ENCODE peak calls at places on chromosomes 4 and X, in eight cellular contexts. One of them, this sample, is unnamed.

GRCh38 chr4:109185548-109185947 is 116.9 kb downstream of the COL25A1 start:
- DNase-seq in RWPE2: no peak
- DNase-seq in A549: no peak
- DNase-seq in OCI-LY7: no peak
- DNase-seq in uterus: no peak
- DNase-seq in fibroblast of lung: no peak
- DNase-seq in aorta: no peak
- DNase-seq in GM23248: no peak
- DNase-seq in this sample: no peak

GRCh38 chr4:66489370-66489769 is 819.1 kb upstream of the EPHA5 start:
- DNase-seq in RWPE2: no peak
- DNase-seq in A549: no peak
- DNase-seq in OCI-LY7: no peak
- DNase-seq in uterus: no peak
- DNase-seq in fibroblast of lung: no peak
- DNase-seq in aorta: no peak
- DNase-seq in GM23248: no peak
- DNase-seq in this sample: no peak

GRCh38 chr4:186307497-186307896 is 41.5 kb downstream of the F11 start:
- DNase-seq in RWPE2: no peak
- DNase-seq in A549: no peak
- DNase-seq in OCI-LY7: no peak
- DNase-seq in uterus: no peak
- DNase-seq in fibroblast of lung: peak
- DNase-seq in aorta: no peak
- DNase-seq in GM23248: no peak
- DNase-seq in this sample: no peak

GRCh38 chrX:34901761-34902160 is 40.8 kb upstream of the FAM47B start:
- DNase-seq in RWPE2: no peak
- DNase-seq in A549: no peak
- DNase-seq in OCI-LY7: no peak
- DNase-seq in uterus: no peak
- DNase-seq in fibroblast of lung: no peak
- DNase-seq in aorta: no peak
- DNase-seq in GM23248: peak
- DNase-seq in this sample: no peak

GRCh38 chr4:38860788-38861424 is 4.3 kb upstream of the TLR6 start:
- DNase-seq in RWPE2: no peak
- DNase-seq in A549: peak
- DNase-seq in OCI-LY7: peak
- DNase-seq in uterus: no peak
- DNase-seq in fibroblast of lung: no peak
- DNase-seq in aorta: no peak
- DNase-seq in GM23248: peak
- DNase-seq in this sample: no peak

GRCh38 chrX:46198858-46199257 is 346.4 kb downstream of the ZNF674 start:
- DNase-seq in RWPE2: no peak
- DNase-seq in A549: peak
- DNase-seq in OCI-LY7: no peak
- DNase-seq in uterus: no peak
- DNase-seq in fibroblast of lung: no peak
- DNase-seq in aorta: no peak
- DNase-seq in GM23248: no peak
- DNase-seq in this sample: no peak

GRCh38 chrX:103153661-103154060 is 60.7 kb upstream of the NXF3 start:
- DNase-seq in RWPE2: no peak
- DNase-seq in A549: no peak
- DNase-seq in OCI-LY7: no peak
- DNase-seq in uterus: no peak
- DNase-seq in fibroblast of lung: no peak
- DNase-seq in aorta: no peak
- DNase-seq in GM23248: no peak
- DNase-seq in this sample: no peak

GRCh38 chr4:6909970-6910339 is 329 bp downstream of the TBC1D14 start:
- DNase-seq in RWPE2: no peak
- DNase-seq in A549: no peak
- DNase-seq in OCI-LY7: no peak
- DNase-seq in uterus: no peak
- DNase-seq in fibroblast of lung: no peak
- DNase-seq in aorta: no peak
- DNase-seq in GM23248: peak
- DNase-seq in this sample: peak

GRCh38 chr4:26713563-26714145 is 129.8 kb downstream of the TBC1D19 start:
- DNase-seq in RWPE2: no peak
- DNase-seq in A549: no peak
- DNase-seq in OCI-LY7: no peak
- DNase-seq in uterus: no peak
- DNase-seq in fibroblast of lung: no peak
- DNase-seq in aorta: no peak
- DNase-seq in GM23248: no peak
- DNase-seq in this sample: no peak

GRCh38 chr4:8727131-8727530 is 134.6 kb downstream of the CPZ start:
- DNase-seq in RWPE2: no peak
- DNase-seq in A549: no peak
- DNase-seq in OCI-LY7: no peak
- DNase-seq in uterus: no peak
- DNase-seq in fibroblast of lung: no peak
- DNase-seq in aorta: peak
- DNase-seq in GM23248: no peak
- DNase-seq in this sample: no peak

GRCh38 chr4:7822858-7823257 is 116.8 kb downstream of the AFAP1 start:
- DNase-seq in RWPE2: no peak
- DNase-seq in A549: no peak
- DNase-seq in OCI-LY7: no peak
- DNase-seq in uterus: no peak
- DNase-seq in fibroblast of lung: no peak
- DNase-seq in aorta: no peak
- DNase-seq in GM23248: peak
- DNase-seq in this sample: peak

GRCh38 chr4:125736057-125736456 is 421.3 kb downstream of the FAT4 start:
- DNase-seq in RWPE2: no peak
- DNase-seq in A549: peak
- DNase-seq in OCI-LY7: no peak
- DNase-seq in uterus: no peak
- DNase-seq in fibroblast of lung: peak
- DNase-seq in aorta: no peak
- DNase-seq in GM23248: peak
- DNase-seq in this sample: no peak

GRCh38 chr4:8384397-8385060 is 56.0 kb downstream of the ACOX3 start:
- DNase-seq in RWPE2: peak
- DNase-seq in A549: no peak
- DNase-seq in OCI-LY7: no peak
- DNase-seq in uterus: no peak
- DNase-seq in fibroblast of lung: no peak
- DNase-seq in aorta: peak
- DNase-seq in GM23248: no peak
- DNase-seq in this sample: no peak

GRCh38 chrX:154653048-154653401 is 354 bp downstream of the CTAG2 start:
- DNase-seq in RWPE2: no peak
- DNase-seq in A549: no peak
- DNase-seq in OCI-LY7: no peak
- DNase-seq in uterus: no peak
- DNase-seq in fibroblast of lung: no peak
- DNase-seq in aorta: no peak
- DNase-seq in GM23248: no peak
- DNase-seq in this sample: no peak

GRCh38 chrX:13983734-13984133 is 46.0 kb downstream of the GEMIN8 start:
- DNase-seq in RWPE2: no peak
- DNase-seq in A549: no peak
- DNase-seq in OCI-LY7: peak
- DNase-seq in uterus: no peak
- DNase-seq in fibroblast of lung: no peak
- DNase-seq in aorta: no peak
- DNase-seq in GM23248: no peak
- DNase-seq in this sample: no peak

GRCh38 chr4:108889696-108890475 is 127.0 kb upstream of the ETNPPL start:
- DNase-seq in RWPE2: no peak
- DNase-seq in A549: no peak
- DNase-seq in OCI-LY7: no peak
- DNase-seq in uterus: no peak
- DNase-seq in fibroblast of lung: peak
- DNase-seq in aorta: no peak
- DNase-seq in GM23248: no peak
- DNase-seq in this sample: no peak

GRCh38 chrX:1610166-1610565 is 4.7 kb upstream of the ASMT start:
- DNase-seq in RWPE2: no peak
- DNase-seq in A549: no peak
- DNase-seq in OCI-LY7: no peak
- DNase-seq in uterus: no peak
- DNase-seq in fibroblast of lung: no peak
- DNase-seq in aorta: no peak
- DNase-seq in GM23248: no peak
- DNase-seq in this sample: no peak

GRCh38 chr4:118917582-118917981 is 28.9 kb downstream of the SYNPO2 start:
- DNase-seq in RWPE2: no peak
- DNase-seq in A549: no peak
- DNase-seq in OCI-LY7: no peak
- DNase-seq in uterus: no peak
- DNase-seq in fibroblast of lung: peak
- DNase-seq in aorta: no peak
- DNase-seq in GM23248: peak
- DNase-seq in this sample: no peak

GRCh38 chr4:180664766-180665368 is 1578.3 kb upstream of the TENM3 start:
- DNase-seq in RWPE2: no peak
- DNase-seq in A549: peak
- DNase-seq in OCI-LY7: peak
- DNase-seq in uterus: peak
- DNase-seq in fibroblast of lung: peak
- DNase-seq in aorta: no peak
- DNase-seq in GM23248: peak
- DNase-seq in this sample: no peak

GRCh38 chr4:83552085-83552484 is 16.2 kb downstream of the GPAT3 start:
- DNase-seq in RWPE2: no peak
- DNase-seq in A549: peak
- DNase-seq in OCI-LY7: no peak
- DNase-seq in uterus: no peak
- DNase-seq in fibroblast of lung: peak
- DNase-seq in aorta: no peak
- DNase-seq in GM23248: peak
- DNase-seq in this sample: no peak

GRCh38 chr4:107800058-107800457 is 24.7 kb upstream of the SGMS2 start:
- DNase-seq in RWPE2: no peak
- DNase-seq in A549: no peak
- DNase-seq in OCI-LY7: no peak
- DNase-seq in uterus: no peak
- DNase-seq in fibroblast of lung: no peak
- DNase-seq in aorta: no peak
- DNase-seq in GM23248: no peak
- DNase-seq in this sample: no peak

DNA sequence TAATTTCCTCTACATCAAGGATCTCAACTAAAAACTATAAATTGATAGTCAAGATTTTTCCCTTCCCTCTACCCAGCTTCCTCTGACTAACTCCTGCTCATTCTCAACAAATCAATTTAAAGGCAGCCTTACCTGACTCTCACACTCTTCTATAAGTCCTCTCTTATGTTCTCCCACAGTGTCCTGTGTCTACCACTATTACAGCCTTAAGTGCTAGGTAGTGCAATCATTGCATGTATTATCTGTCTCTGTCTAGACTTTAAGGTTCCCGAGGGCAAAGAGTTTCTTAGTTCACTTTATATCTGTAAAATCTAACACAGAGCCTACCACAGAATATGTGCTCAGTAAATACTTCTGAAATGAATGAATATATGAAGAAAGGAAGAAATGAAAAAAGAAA is 123.7 kb downstream of the BTC start:
- DNase-seq in RWPE2: no peak
- DNase-seq in A549: peak
- DNase-seq in OCI-LY7: no peak
- DNase-seq in uterus: no peak
- DNase-seq in fibroblast of lung: no peak
- DNase-seq in aorta: no peak
- DNase-seq in GM23248: no peak
- DNase-seq in this sample: no peak
- H3K27ac ChIP-seq in RWPE2: peak
- H3K27ac ChIP-seq in A549: peak
- H3K27ac ChIP-seq in OCI-LY7: no peak
- H3K27ac ChIP-seq in uterus: no peak
- H3K27ac ChIP-seq in fibroblast of lung: no peak
- H3K27ac ChIP-seq in aorta: no peak
- H3K27ac ChIP-seq in GM23248: no peak
- H3K27ac ChIP-seq in this sample: no peak

DNA sequence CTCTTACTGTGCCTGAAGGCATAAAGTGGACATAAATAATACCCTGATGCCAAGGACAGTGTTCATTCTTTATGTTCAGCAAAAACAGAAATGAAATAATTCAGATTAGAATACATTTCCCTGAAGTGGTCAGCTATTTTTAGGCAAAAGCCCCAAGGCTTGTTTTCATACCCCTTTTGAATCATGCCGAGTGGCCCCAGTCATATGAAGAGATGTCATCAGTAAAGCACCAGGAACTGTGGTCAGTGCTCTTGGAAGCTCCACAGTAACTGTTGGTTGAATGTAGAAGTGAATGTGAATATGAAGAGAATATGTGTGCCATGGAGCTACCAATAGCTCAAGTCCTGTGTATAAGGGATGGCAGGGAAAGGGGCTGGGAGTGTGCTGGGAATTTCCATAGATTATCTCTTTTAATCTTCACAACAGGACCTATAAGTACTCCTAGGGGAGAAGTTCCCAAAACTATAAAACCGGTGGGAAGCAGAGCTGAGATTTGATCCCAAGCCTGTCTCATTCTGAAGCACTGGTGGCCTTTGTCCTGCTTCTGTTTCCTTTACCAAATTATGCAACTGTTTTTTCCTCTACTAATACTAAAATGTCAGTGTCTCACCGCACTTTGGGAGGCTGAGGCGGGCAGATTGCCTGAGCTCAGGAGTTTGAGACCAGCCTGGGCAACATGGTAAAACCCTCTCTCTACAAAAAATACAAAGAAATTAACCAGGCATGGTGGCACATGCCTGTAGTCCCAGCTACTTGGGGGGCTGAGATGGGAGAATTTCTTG is 52.6 kb downstream of the FNIP2 start:
- DNase-seq in RWPE2: no peak
- DNase-seq in A549: no peak
- DNase-seq in OCI-LY7: no peak
- DNase-seq in uterus: no peak
- DNase-seq in fibroblast of lung: peak
- DNase-seq in aorta: no peak
- DNase-seq in GM23248: peak
- DNase-seq in this sample: no peak
- H3K27ac ChIP-seq in RWPE2: no peak
- H3K27ac ChIP-seq in A549: no peak
- H3K27ac ChIP-seq in OCI-LY7: no peak
- H3K27ac ChIP-seq in uterus: no peak
- H3K27ac ChIP-seq in fibroblast of lung: no peak
- H3K27ac ChIP-seq in aorta: peak
- H3K27ac ChIP-seq in GM23248: peak
- H3K27ac ChIP-seq in this sample: no peak

GRCh38 chr4:98516042-98516440 is 142.4 kb downstream of the TSPAN5 start:
- DNase-seq in RWPE2: no peak
- DNase-seq in A549: peak
- DNase-seq in OCI-LY7: no peak
- DNase-seq in uterus: no peak
- DNase-seq in fibroblast of lung: peak
- DNase-seq in aorta: no peak
- DNase-seq in GM23248: peak
- DNase-seq in this sample: no peak
- H3K27ac ChIP-seq in RWPE2: peak
- H3K27ac ChIP-seq in A549: peak
- H3K27ac ChIP-seq in OCI-LY7: no peak
- H3K27ac ChIP-seq in uterus: peak
- H3K27ac ChIP-seq in fibroblast of lung: peak
- H3K27ac ChIP-seq in aorta: no peak
- H3K27ac ChIP-seq in GM23248: peak
- H3K27ac ChIP-seq in this sample: peak

GRCh38 chr4:140736669-140737343 is 19.4 kb downstream of the TBC1D9 start:
- DNase-seq in RWPE2: no peak
- DNase-seq in A549: no peak
- DNase-seq in OCI-LY7: no peak
- DNase-seq in uterus: no peak
- DNase-seq in fibroblast of lung: peak
- DNase-seq in aorta: no peak
- DNase-seq in GM23248: peak
- DNase-seq in this sample: no peak
- H3K27ac ChIP-seq in RWPE2: peak
- H3K27ac ChIP-seq in A549: no peak
- H3K27ac ChIP-seq in OCI-LY7: no peak
- H3K27ac ChIP-seq in uterus: no peak
- H3K27ac ChIP-seq in fibroblast of lung: no peak
- H3K27ac ChIP-seq in aorta: no peak
- H3K27ac ChIP-seq in GM23248: no peak
- H3K27ac ChIP-seq in this sample: no peak

This sample was measured in ovary.